ENCODE peak calls at places on chromosomes 12 and 14, in five cellular contexts. U is T-helper 9 cell; D is activated naive CD8-positive, alpha-beta T cell treated with anti-CD3 and anti-CD28 coated beads, Interleukin-2, amount 50 U/mL, for 24 hours; M is AG04450; H is dermis blood vessel endothelial cell. L is an unnamed sample.

GRCh38 chr12:68240975-68241374 is 12.4 kb downstream of the IL22 start:
- DNase-seq in U (no peak), H (peak; percentile 15), D (peak; percentile 40), M (no peak), L (peak; percentile 41)

GRCh38 chr14:64508215-64508776 is 3.7 kb downstream of the ZBTB1 start:
- DNase-seq in H (no peak), D (no peak), M (no peak), U (no peak), L (no peak)

GRCh38 chr14:74548881-74549280 is 55.3 kb downstream of the ISCA2 start:
- DNase-seq in U (no peak), D (no peak), H (no peak), M (no peak), L (no peak)

GRCh38 chr12:27424631-27425230 is 21.8 kb upstream of the SMCO2 start:
- DNase-seq in M (peak; percentile 7), D (no peak), H (peak; percentile 78), U (no peak), L (no peak)

GRCh38 chr12:114404451-114405198 is 1.3 kb downstream of the TBX5 start:
- DNase-seq in D (no peak), M (no peak), U (no peak), H (no peak), L (no peak)

GRCh38 chr14:23054000-23054811 is 3.1 kb downstream of the CDH24 start:
- DNase-seq in H (peak; percentile 64), M (no peak), U (no peak), D (peak; percentile 52), L (no peak)

GRCh38 chr12:41942355-41942754 is 202.3 kb downstream of the GXYLT1 start:
- DNase-seq in U (no peak), H (no peak), M (no peak), D (no peak), L (no peak)

GRCh38 chr12:108117163-108117849 is 11.8 kb upstream of the WSCD2 start:
- DNase-seq in D (no peak), U (no peak), M (no peak), H (no peak), L (no peak)

GRCh38 chr12:57450057-57450456 is 5.0 kb upstream of the INHBE start:
- DNase-seq in M (no peak), U (no peak), H (no peak), D (no peak), L (no peak)

GRCh38 chr14:94673071-94673470 is 60.9 kb downstream of the SERPINA3 start:
- DNase-seq in U (no peak), M (no peak), H (no peak), D (no peak), L (no peak)

GRCh38 chr12:52370906-52371608 is 3.8 kb upstream of the KRT85 start:
- DNase-seq in U (no peak), H (peak; percentile 33), M (no peak), D (no peak), L (no peak)

GRCh38 chr14:35222324-35222723 is 69.9 kb upstream of the PSMA6 start:
- DNase-seq in H (peak; percentile 22), D (no peak), M (no peak), U (no peak), L (no peak)

GRCh38 chr12:31958601-31959000 is 614 bp upstream of the RESF1 start:
- DNase-seq in H (no peak), D (no peak), U (no peak), M (no peak), L (no peak)

GRCh38 chr14:103169954-103170353 is 46.7 kb downstream of the TNFAIP2 start:
- DNase-seq in D (no peak), H (no peak), M (no peak), U (no peak), L (no peak)

GRCh38 chr12:119802472-119802871 is 74.6 kb downstream of the CIT start:
- DNase-seq in U (no peak), D (no peak), H (no peak), M (no peak), L (no peak)

GRCh38 chr14:69794791-69795190 is 2.2 kb downstream of the SLC10A1 start:
- DNase-seq in H (no peak), U (no peak), M (no peak), D (no peak), L (no peak)

L was measured in effector memory CD8-positive, alpha-beta T cell.